ENCODE peak calls at places on chromosomes 4 and X, in four cellular contexts. H, S, X and N are unnamed samples.

GRCh38 chr4:38145741-38146140 is 185.5 kb downstream of the PTTG2 start:
- DNase-seq in H (no peak), S (peak; percentile 88), X (no peak), N (peak; percentile 77)

GRCh38 chr4:105637409-105638258 is 70.9 kb downstream of the INTS12 start:
- DNase-seq in H (peak; percentile 42), S (peak; percentile 44), X (peak; percentile 79), N (peak; percentile 10)

GRCh38 chrX:8033175-8033574 is 106.0 kb upstream of the PNPLA4 start:
- DNase-seq in H (no peak), S (no peak), X (no peak), N (no peak)

GRCh38 chrX:111823703-111824102 is 52.3 kb upstream of the TRPC5OS start:
- DNase-seq in H (no peak), S (no peak), X (no peak), N (no peak)

GRCh38 chr4:33073811-33074210 is 2353.6 kb downstream of the PCDH7 start:
- DNase-seq in H (no peak), S (peak; percentile 67), X (no peak), N (peak; percentile 67)

GRCh38 chr4:128068927-128069326 is 7.8 kb downstream of the LARP1B start:
- DNase-seq in H (peak; percentile 45), S (peak; percentile 24), X (peak; percentile 53), N (peak; percentile 46)

GRCh38 chrX:43655961-43656494 is at the start of gene MAOA:
- DNase-seq in H (no peak), S (no peak), X (peak; percentile 34), N (peak; percentile 56)

GRCh38 chr4:20086768-20087167 is 164.9 kb upstream of the SLIT2 start:
- DNase-seq in H (no peak), S (no peak), X (no peak), N (no peak)

GRCh38 chrX:57952320-57952678 is 42.0 kb upstream of the ZXDA start:
- DNase-seq in H (no peak), S (no peak), X (no peak), N (no peak)

GRCh38 chr4:173360587-173361221 is 10.1 kb upstream of the SAP30 start:
- DNase-seq in H (no peak), S (no peak), X (no peak), N (peak; percentile 43)

GRCh38 chr4:39043697-39044363 is 11.6 kb upstream of the TMEM156 start:
- DNase-seq in H (no peak), S (no peak), X (no peak), N (peak; percentile 40)

GRCh38 chr4:7766661-7767345 is 172.9 kb downstream of the AFAP1 start:
- DNase-seq in H (no peak), S (no peak), X (no peak), N (peak; percentile 60)

GRCh38 chrX:69237228-69237627 is 72.0 kb upstream of the PJA1 start:
- DNase-seq in H (no peak), S (no peak), X (no peak), N (no peak)

GRCh38 chr4:83704786-83705185 is 168.9 kb downstream of the GPAT3 start:
- DNase-seq in H (no peak), S (no peak), X (no peak), N (no peak)

GRCh38 chrX:8730812-8731578 is 942 bp downstream of the ANOS1 start:
- DNase-seq in H (no peak), S (no peak), X (no peak), N (peak; percentile 25)

GRCh38 chrX:154419688-154420401 is 8.5 kb downstream of the TAFAZZIN start:
- DNase-seq in H (no peak), S (no peak), X (no peak), N (no peak)

GRCh38 chrX:3094261-3094660 is 53.0 kb downstream of the ARSF start:
- DNase-seq in H (no peak), S (peak; percentile 42), X (no peak), N (peak; percentile 1)

GRCh38 chrX:125374169-125374568 is 54.5 kb downstream of the TEX13C start:
- DNase-seq in H (no peak), S (no peak), X (no peak), N (no peak)

GRCh38 chrX:154732421-154733071 is 18.3 kb downstream of the GAB3 start:
- DNase-seq in H (no peak), S (peak; percentile 86), X (no peak), N (peak; percentile 50)

GRCh38 chrX:16451331-16451730 is 198.6 kb upstream of the S100G start:
- DNase-seq in H (no peak), S (no peak), X (no peak), N (no peak)
- TF ChIP-seq CTCF in H (no peak), S (no peak), X (no peak), N (no peak)

GRCh38 chr4:4859799-4860380 is 425 bp downstream of the MSX1 start:
- DNase-seq in H (peak; percentile 27), S (no peak), X (peak; percentile 37), N (no peak)
- H3K4me3 ChIP-seq in H (peak overlapping the region; percentile 69), S (peak overlapping the region; percentile 74), X (peak overlapping the region; percentile 55), N (peak overlapping the region; percentile 86)

DNA sequence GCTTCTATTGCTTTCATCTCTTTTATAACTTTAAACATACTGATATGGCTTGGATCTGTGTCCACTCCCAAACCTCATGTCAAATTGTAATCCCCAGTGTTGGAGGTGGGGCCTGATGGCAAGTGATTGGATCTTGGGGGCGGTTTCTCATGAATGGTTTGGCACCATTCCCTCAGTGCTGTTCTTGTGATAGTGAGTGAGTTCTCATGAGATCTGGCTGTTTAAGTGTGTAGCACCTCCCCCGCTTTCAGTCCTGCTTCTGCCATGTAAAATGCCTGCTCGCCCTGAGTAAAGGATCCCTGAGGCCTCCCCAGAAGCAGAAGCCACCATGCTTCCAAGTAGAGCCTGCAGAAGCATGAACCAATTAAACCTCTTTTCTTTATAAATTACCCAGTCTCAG is 17.7 kb downstream of the MND1 start:
- DNase-seq in H (peak; percentile 93), S (no peak), X (peak; percentile 85), N (no peak)
- TF ChIP-seq CTCF in H (no peak), S (no peak), X (no peak), N (no peak)

DNA sequence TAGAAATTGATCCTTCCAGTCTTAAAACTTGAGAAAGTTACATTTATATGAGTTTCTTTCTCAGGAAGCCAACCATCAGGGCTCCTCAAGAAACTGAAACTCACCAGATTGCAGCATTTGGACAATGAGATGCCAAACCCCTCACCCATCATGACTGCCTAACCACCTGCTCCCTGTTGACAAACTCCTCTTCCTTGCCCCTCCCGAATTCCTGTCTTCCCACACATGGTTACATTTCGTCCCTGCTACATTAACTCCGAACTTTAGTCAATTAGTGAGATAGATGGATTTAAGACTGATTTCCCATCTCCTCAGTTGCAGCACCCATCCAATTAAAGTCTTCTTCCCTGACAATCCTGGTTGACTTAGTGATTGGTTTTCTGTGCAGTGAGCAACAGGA is 118.7 kb downstream of the ZNF330 start:
- DNase-seq in H (no peak), S (peak; percentile 23), X (no peak), N (no peak)
- H3K4me3 ChIP-seq in H (no peak overlapping the region), S (no peak overlapping the region), X (no peak overlapping the region), N (no peak overlapping the region)

DNA sequence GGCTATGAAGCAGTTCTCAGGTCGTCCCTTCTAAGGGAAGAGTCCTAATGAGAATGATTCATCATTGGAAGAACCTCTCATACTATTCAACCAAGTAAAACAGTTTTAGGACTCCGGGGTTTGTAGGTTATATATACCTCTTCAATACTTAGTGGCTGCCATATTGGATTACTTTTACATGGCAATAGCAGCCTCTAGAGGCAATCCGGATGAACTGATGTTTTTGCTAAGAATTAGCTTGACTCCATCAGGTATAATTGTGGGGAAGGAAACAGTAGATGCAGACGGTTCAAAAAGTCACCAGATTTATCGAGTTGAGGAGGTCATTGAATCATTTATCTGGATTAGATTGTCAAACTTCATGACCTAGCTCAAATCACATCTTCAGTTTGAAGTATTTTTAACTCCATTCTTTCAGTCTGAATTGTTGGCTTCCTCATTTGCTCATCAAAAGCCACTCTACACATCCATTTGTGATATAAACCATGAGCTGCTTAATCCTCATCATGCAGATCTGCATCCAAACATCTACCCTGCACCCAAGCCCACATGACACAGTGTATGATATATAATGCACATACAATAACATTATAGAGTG is 28.4 kb downstream of the GUCY1B1 start:
- DNase-seq in H (peak; percentile 5), S (peak; percentile 55), X (peak; percentile 18), N (peak; percentile 30)
- TF ChIP-seq CTCF in H (peak; percentile 22), S (peak; percentile 94), X (peak; percentile 99), N (peak; percentile 87)

DNA sequence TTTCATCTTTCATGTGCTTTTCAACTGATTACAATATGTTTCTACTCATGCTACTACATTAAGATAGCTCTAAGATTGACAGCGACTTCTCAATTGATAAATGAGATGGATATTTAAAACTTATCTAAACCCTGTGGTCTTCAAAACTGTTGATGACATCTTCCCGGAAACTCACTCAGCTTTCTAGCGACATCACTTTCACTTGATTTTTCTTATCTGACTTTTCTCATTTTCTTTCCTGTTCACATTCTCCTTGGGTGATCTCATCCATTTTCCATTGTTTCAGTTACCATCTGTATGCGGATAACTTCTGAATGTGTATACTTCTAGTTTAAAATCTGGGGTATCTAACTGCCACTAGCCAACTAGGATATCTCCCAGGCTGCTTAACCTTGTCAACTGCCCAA is 3.1 kb downstream of the POLR2B start:
- DNase-seq in H (peak; percentile 52), S (peak; percentile 84), X (no peak), N (no peak)
- H3K4me3 ChIP-seq in H (peak overlapping the region; percentile 12), S (peak overlapping the region; percentile 46), X (no peak overlapping the region), N (no peak overlapping the region)

GRCh38 chrX:66731398-66731797 is 92.5 kb upstream of the EDA2R start:
- DNase-seq in H (peak; percentile 26), S (peak; percentile 20), X (no peak), N (peak; percentile 64)
- TF ChIP-seq CTCF in H (peak; percentile 44), S (peak; percentile 5), X (no peak), N (peak; percentile 19)

DNA sequence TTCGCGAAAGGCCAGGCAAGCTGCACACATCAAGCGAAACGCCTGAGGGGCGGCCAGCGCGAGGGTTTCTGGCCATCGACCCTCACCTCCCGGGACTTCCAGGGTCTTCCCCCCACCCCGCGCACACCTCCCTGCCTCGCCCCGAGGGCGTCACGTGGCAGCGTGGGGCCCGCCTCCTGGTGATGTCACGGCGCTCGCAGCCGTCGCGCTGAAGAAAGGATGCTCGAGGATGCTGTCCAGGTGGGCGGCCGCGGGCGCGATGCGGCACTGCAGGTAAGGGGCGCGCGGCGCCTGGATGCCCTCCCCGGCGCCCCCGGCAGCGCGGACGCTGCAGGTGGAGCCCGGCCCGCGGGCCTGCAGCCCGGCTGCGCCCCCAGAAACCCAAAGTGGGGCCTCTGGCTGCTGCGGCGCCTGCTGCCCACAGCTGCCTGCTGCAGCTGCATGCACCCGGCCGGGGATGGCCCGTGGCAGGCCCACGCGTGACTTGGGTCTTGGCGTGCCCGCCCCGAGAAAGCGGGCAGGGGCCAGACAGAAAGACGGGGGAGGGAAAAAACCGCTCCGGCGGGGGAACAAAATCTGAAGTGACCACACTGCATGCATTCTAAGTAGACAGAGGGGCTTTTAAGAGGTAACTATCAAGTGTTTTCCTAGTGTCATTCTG is 1.6 kb downstream of the CLCN4 start:
- DNase-seq in H (no peak), S (no peak), X (peak; percentile 50), N (no peak)
- H3K4me3 ChIP-seq in H (no peak overlapping the region), S (peak overlapping the region; percentile 51), X (peak overlapping the region; percentile 45), N (peak overlapping the region; percentile 33)